ENCODE peak calls at places on chromosomes 3 and 15, in five cellular contexts. One of them, this sample, is unnamed.

GRCh38 chr3:167467848-167468611 is 5.8 kb downstream of the SERPINI2 start:
- DNase-seq in endothelial cell of umbilical vein: no peak
- DNase-seq in SK-N-SH: no peak
- DNase-seq in breast epithelium: no peak
- DNase-seq in prostate gland: no peak
- DNase-seq in this sample: no peak

GRCh38 chr3:55728461-55729100 is 241.5 kb upstream of the WNT5A start:
- DNase-seq in prostate gland: no peak
- DNase-seq in breast epithelium: no peak
- DNase-seq in endothelial cell of umbilical vein: no peak
- DNase-seq in SK-N-SH: no peak
- DNase-seq in this sample: no peak

GRCh38 chr3:48437812-48438211 is 2.1 kb downstream of the CCDC51 start:
- DNase-seq in endothelial cell of umbilical vein: no peak
- DNase-seq in prostate gland: no peak
- DNase-seq in SK-N-SH: no peak
- DNase-seq in breast epithelium: no peak
- DNase-seq in this sample: no peak

GRCh38 chr3:69354948-69355347 is 30.9 kb downstream of the FRMD4B start:
- DNase-seq in prostate gland: no peak
- DNase-seq in breast epithelium: no peak
- DNase-seq in SK-N-SH: no peak
- DNase-seq in endothelial cell of umbilical vein: peak; percentile 79
- DNase-seq in this sample: no peak

GRCh38 chr15:62896380-62896866 is 146.1 kb upstream of the TPM1 start:
- DNase-seq in SK-N-SH: no peak
- DNase-seq in endothelial cell of umbilical vein: no peak
- DNase-seq in breast epithelium: no peak
- DNase-seq in prostate gland: no peak
- DNase-seq in this sample: no peak

GRCh38 chr15:76903251-76903681 is 1.9 kb downstream of the SCAPER start:
- DNase-seq in breast epithelium: no peak
- DNase-seq in endothelial cell of umbilical vein: peak; percentile 23
- DNase-seq in SK-N-SH: peak; percentile 50
- DNase-seq in prostate gland: no peak
- DNase-seq in this sample: no peak

GRCh38 chr15:68230157-68231100 is 901 bp upstream of the CLN6 start:
- DNase-seq in breast epithelium: no peak
- DNase-seq in endothelial cell of umbilical vein: peak; percentile 9
- DNase-seq in SK-N-SH: peak; percentile 35
- DNase-seq in prostate gland: peak; percentile 14
- DNase-seq in this sample: peak; percentile 89

GRCh38 chr3:69353088-69353478 is 32.8 kb downstream of the FRMD4B start:
- DNase-seq in endothelial cell of umbilical vein: no peak
- DNase-seq in SK-N-SH: no peak
- DNase-seq in prostate gland: no peak
- DNase-seq in breast epithelium: no peak
- DNase-seq in this sample: no peak

GRCh38 chr3:145094355-145094941 is 1066.5 kb downstream of the PLOD2 start:
- DNase-seq in SK-N-SH: no peak
- DNase-seq in endothelial cell of umbilical vein: peak; percentile 82
- DNase-seq in prostate gland: no peak
- DNase-seq in breast epithelium: no peak
- DNase-seq in this sample: no peak

GRCh38 chr3:8713901-8714759 is 19.5 kb upstream of the CAV3 start:
- DNase-seq in endothelial cell of umbilical vein: no peak
- DNase-seq in SK-N-SH: no peak
- DNase-seq in breast epithelium: no peak
- DNase-seq in prostate gland: no peak
- DNase-seq in this sample: no peak

GRCh38 chr3:188152660-188153497 is 1.1 kb upstream of the LPP start:
- DNase-seq in prostate gland: peak; percentile 80
- DNase-seq in SK-N-SH: peak; percentile 13
- DNase-seq in breast epithelium: peak; percentile 59
- DNase-seq in endothelial cell of umbilical vein: no peak
- DNase-seq in this sample: no peak

GRCh38 chr3:161171113-161171512 is 50.0 kb upstream of the NMD3 start:
- DNase-seq in breast epithelium: no peak
- DNase-seq in endothelial cell of umbilical vein: peak; percentile 84
- DNase-seq in prostate gland: no peak
- DNase-seq in SK-N-SH: no peak
- DNase-seq in this sample: no peak

GRCh38 chr15:68586274-68586961 is 7.6 kb downstream of the CORO2B start:
- DNase-seq in prostate gland: no peak
- DNase-seq in endothelial cell of umbilical vein: peak; percentile 57
- DNase-seq in breast epithelium: no peak
- DNase-seq in SK-N-SH: no peak
- DNase-seq in this sample: no peak

GRCh38 chr3:119588112-119588511 is 8.8 kb downstream of the ADPRH start:
- DNase-seq in SK-N-SH: no peak
- DNase-seq in prostate gland: no peak
- DNase-seq in endothelial cell of umbilical vein: no peak
- DNase-seq in breast epithelium: no peak
- DNase-seq in this sample: no peak

GRCh38 chr3:40920041-40920440 is 279.3 kb upstream of the CTNNB1 start:
- DNase-seq in SK-N-SH: no peak
- DNase-seq in prostate gland: no peak
- DNase-seq in breast epithelium: no peak
- DNase-seq in endothelial cell of umbilical vein: no peak
- DNase-seq in this sample: no peak

GRCh38 chr15:58243083-58243482 is 104.9 kb downstream of the AQP9 start:
- DNase-seq in endothelial cell of umbilical vein: no peak
- DNase-seq in SK-N-SH: peak; percentile 70
- DNase-seq in breast epithelium: no peak
- DNase-seq in prostate gland: no peak
- DNase-seq in this sample: no peak

GRCh38 chr3:95731753-95732152 is 1082.6 kb upstream of the EPHA6 start:
- DNase-seq in SK-N-SH: no peak
- DNase-seq in breast epithelium: no peak
- DNase-seq in prostate gland: no peak
- DNase-seq in endothelial cell of umbilical vein: no peak
- DNase-seq in this sample: no peak

GRCh38 chr3:34207826-34208225 is 409.4 kb downstream of the PDCD6IP start:
- DNase-seq in endothelial cell of umbilical vein: peak; percentile 77
- DNase-seq in SK-N-SH: no peak
- DNase-seq in prostate gland: no peak
- DNase-seq in breast epithelium: no peak
- DNase-seq in this sample: no peak

GRCh38 chr3:120489421-120489820 is 38.6 kb upstream of the FSTL1 start:
- DNase-seq in endothelial cell of umbilical vein: no peak
- DNase-seq in SK-N-SH: no peak
- DNase-seq in breast epithelium: no peak
- DNase-seq in prostate gland: no peak
- DNase-seq in this sample: no peak

GRCh38 chr15:57015897-57016296 is 97.5 kb downstream of the TCF12 start:
- DNase-seq in endothelial cell of umbilical vein: no peak
- DNase-seq in SK-N-SH: no peak
- DNase-seq in breast epithelium: no peak
- DNase-seq in prostate gland: no peak
- DNase-seq in this sample: no peak

GRCh38 chr3:124791142-124791541 is 60.9 kb downstream of the UMPS start:
- DNase-seq in SK-N-SH: no peak
- DNase-seq in endothelial cell of umbilical vein: no peak
- DNase-seq in prostate gland: no peak
- DNase-seq in breast epithelium: no peak
- DNase-seq in this sample: no peak

GRCh38 chr3:168065569-168065968 is 30.2 kb downstream of the GOLIM4 start:
- DNase-seq in SK-N-SH: no peak
- DNase-seq in prostate gland: no peak
- DNase-seq in breast epithelium: no peak
- DNase-seq in endothelial cell of umbilical vein: no peak
- DNase-seq in this sample: no peak

GRCh38 chr3:171175840-171176239 is 149.3 kb upstream of the SLC2A2 start:
- DNase-seq in SK-N-SH: no peak
- DNase-seq in breast epithelium: no peak
- DNase-seq in prostate gland: no peak
- DNase-seq in endothelial cell of umbilical vein: no peak
- DNase-seq in this sample: no peak

GRCh38 chr15:42729409-42729808 is 7.5 kb downstream of the CDAN1 start:
- DNase-seq in breast epithelium: no peak
- DNase-seq in SK-N-SH: peak; percentile 25
- DNase-seq in prostate gland: no peak
- DNase-seq in endothelial cell of umbilical vein: no peak
- DNase-seq in this sample: no peak

GRCh38 chr15:91118796-91119590 is 18.9 kb downstream of the SV2B start:
- DNase-seq in endothelial cell of umbilical vein: no peak
- DNase-seq in breast epithelium: no peak
- DNase-seq in SK-N-SH: no peak
- DNase-seq in prostate gland: no peak
- DNase-seq in this sample: no peak

GRCh38 chr3:177111541-177111949 is 85.7 kb downstream of the TBL1XR1 start:
- DNase-seq in breast epithelium: no peak
- DNase-seq in SK-N-SH: no peak
- DNase-seq in endothelial cell of umbilical vein: no peak
- DNase-seq in prostate gland: no peak
- DNase-seq in this sample: no peak

GRCh38 chr3:183688869-183689268 is 8.7 kb upstream of the YEATS2 start:
- DNase-seq in endothelial cell of umbilical vein: no peak
- DNase-seq in prostate gland: peak; percentile 41
- DNase-seq in breast epithelium: no peak
- DNase-seq in SK-N-SH: no peak
- DNase-seq in this sample: no peak

GRCh38 chr3:129317876-129318275 is 39.2 kb downstream of the HMCES start:
- DNase-seq in SK-N-SH: no peak
- DNase-seq in prostate gland: no peak
- DNase-seq in endothelial cell of umbilical vein: no peak
- DNase-seq in breast epithelium: no peak
- DNase-seq in this sample: no peak

GRCh38 chr15:27492021-27492621 is 521.1 kb downstream of the GABRG3 start:
- DNase-seq in endothelial cell of umbilical vein: no peak
- DNase-seq in SK-N-SH: no peak
- DNase-seq in prostate gland: no peak
- DNase-seq in breast epithelium: no peak
- DNase-seq in this sample: no peak

GRCh38 chr3:126412841-126413692 is 18.4 kb downstream of the CFAP100 start:
- DNase-seq in endothelial cell of umbilical vein: no peak
- DNase-seq in breast epithelium: no peak
- DNase-seq in prostate gland: no peak
- DNase-seq in SK-N-SH: peak; percentile 3
- DNase-seq in this sample: no peak

GRCh38 chr15:101004986-101005747 is 86.0 kb downstream of the LRRK1 start:
- DNase-seq in endothelial cell of umbilical vein: no peak
- DNase-seq in prostate gland: no peak
- DNase-seq in breast epithelium: no peak
- DNase-seq in SK-N-SH: no peak
- DNase-seq in this sample: no peak

GRCh38 chr15:69222002-69222474 is 61.6 kb downstream of the GLCE start:
- DNase-seq in breast epithelium: no peak
- DNase-seq in SK-N-SH: no peak
- DNase-seq in prostate gland: no peak
- DNase-seq in endothelial cell of umbilical vein: no peak
- DNase-seq in this sample: no peak

DNA sequence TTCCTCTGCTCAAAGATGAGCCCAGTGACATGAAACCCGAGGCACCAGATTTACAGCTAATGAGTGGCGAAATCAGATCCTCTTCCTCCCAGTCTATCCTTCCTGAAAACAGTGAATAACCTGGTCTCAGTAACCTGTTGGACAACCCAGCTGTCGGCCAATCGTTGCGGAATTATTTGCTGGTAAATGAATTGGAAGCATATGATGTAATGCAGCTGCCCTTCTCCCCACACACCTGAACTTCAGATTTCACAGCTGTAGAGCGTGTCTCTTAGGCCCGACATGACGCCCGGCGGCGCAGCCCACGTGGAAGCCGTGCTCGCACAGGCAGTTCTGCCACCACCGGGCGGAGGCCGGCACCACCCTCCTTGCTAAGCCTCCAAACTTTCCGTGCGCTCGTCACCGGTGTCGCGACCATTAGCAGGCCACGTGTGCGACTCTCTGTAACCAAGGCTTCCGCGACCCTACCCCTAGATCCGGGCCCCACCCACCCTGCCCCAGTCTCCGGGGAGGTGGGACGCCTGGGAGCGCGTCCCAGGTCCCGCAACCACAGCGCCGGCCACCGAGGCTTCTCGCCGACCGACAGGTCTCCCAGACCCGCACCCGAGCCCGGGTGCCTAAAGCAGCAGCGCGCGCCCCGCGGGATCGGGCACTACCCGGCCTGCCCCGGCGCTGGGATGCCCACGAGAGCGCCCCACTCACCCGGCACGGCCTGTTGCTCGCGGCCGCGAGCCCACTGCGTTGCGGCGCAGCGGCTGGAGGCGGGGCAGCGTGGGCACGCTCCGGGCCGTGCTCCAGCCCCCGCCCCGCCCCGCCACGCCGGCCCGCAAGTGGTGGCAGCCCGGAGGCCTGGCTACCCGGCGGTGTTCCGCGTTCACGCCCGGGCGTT is at the start of gene RIOX2:
- DNase-seq in prostate gland: peak; percentile 75
- DNase-seq in SK-N-SH: peak; percentile 90
- DNase-seq in endothelial cell of umbilical vein: peak; percentile 62
- DNase-seq in breast epithelium: peak; percentile 68
- DNase-seq in this sample: no peak
- TF ChIP-seq CTCF in prostate gland: no peak
- TF ChIP-seq CTCF in SK-N-SH: no peak
- TF ChIP-seq CTCF in endothelial cell of umbilical vein: peak; percentile 15
- TF ChIP-seq CTCF in breast epithelium: no peak
- TF ChIP-seq CTCF in this sample: no peak

GRCh38 chr3:121943434-121943833 is 49.2 kb downstream of the SLC15A2 start:
- DNase-seq in breast epithelium: no peak
- DNase-seq in endothelial cell of umbilical vein: no peak
- DNase-seq in SK-N-SH: no peak
- DNase-seq in prostate gland: no peak
- DNase-seq in this sample: no peak

GRCh38 chr3:121942116-121942786 is 48.0 kb downstream of the SLC15A2 start:
- DNase-seq in SK-N-SH: no peak
- DNase-seq in endothelial cell of umbilical vein: no peak
- DNase-seq in prostate gland: peak; percentile 53
- DNase-seq in breast epithelium: no peak
- DNase-seq in this sample: no peak

DNA sequence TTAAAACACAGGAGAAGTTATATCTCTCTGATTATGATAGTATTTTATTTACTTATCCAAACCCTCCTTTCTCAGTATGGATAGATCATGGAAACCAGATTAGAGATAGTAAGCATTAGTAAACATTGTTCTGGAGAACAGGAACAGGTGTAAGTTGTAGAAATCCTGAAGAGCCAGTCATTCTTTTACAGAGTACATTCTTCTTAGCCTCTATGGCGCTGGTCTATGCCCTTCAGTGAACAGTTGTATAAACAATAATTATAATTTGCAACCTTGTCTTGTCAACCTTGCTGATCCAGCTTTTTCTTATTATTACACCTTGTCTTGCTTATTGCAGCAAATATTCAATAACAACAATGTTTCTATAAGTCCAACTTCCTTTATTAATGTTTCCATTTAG is 47.4 kb downstream of the SLC15A2 start:
- DNase-seq in endothelial cell of umbilical vein: no peak
- DNase-seq in breast epithelium: no peak
- DNase-seq in SK-N-SH: no peak
- DNase-seq in prostate gland: no peak
- DNase-seq in this sample: no peak
- TF ChIP-seq POLR2AphosphoS5 in endothelial cell of umbilical vein: no peak
- TF ChIP-seq POLR2AphosphoS5 in breast epithelium: no peak
- TF ChIP-seq POLR2AphosphoS5 in SK-N-SH: no peak
- TF ChIP-seq POLR2AphosphoS5 in prostate gland: no peak
- TF ChIP-seq POLR2AphosphoS5 in this sample: no peak

GRCh38 chr15:85414495-85414894 is 34.1 kb downstream of the AKAP13 start:
- DNase-seq in SK-N-SH: no peak
- DNase-seq in breast epithelium: no peak
- DNase-seq in prostate gland: no peak
- DNase-seq in endothelial cell of umbilical vein: peak; percentile 66
- DNase-seq in this sample: no peak
- TF ChIP-seq CTCF in SK-N-SH: peak; percentile 51
- TF ChIP-seq CTCF in breast epithelium: no peak
- TF ChIP-seq CTCF in prostate gland: peak; percentile 33
- TF ChIP-seq CTCF in endothelial cell of umbilical vein: no peak
- TF ChIP-seq CTCF in this sample: no peak

GRCh38 chr3:4977001-4977888 is 2.0 kb upstream of the BHLHE40 start:
- DNase-seq in endothelial cell of umbilical vein: peak; percentile 92
- DNase-seq in breast epithelium: peak; percentile 79
- DNase-seq in prostate gland: peak; percentile 47
- DNase-seq in SK-N-SH: peak; percentile 60
- DNase-seq in this sample: peak; percentile 95
- TF ChIP-seq POLR2AphosphoS5 in endothelial cell of umbilical vein: peak; percentile 40
- TF ChIP-seq POLR2AphosphoS5 in breast epithelium: peak; percentile 60
- TF ChIP-seq POLR2AphosphoS5 in prostate gland: no peak
- TF ChIP-seq POLR2AphosphoS5 in SK-N-SH: no peak
- TF ChIP-seq POLR2AphosphoS5 in this sample: no peak

This sample was measured in vagina.